ENCODE peak calls at places on chromosomes 2 and 18, in five cellular contexts. H, K, P, G and V are unnamed samples.

GRCh38 chr2:231387904-231388724 is 7.4 kb upstream of the B3GNT7 start:
- DNase-seq in H (no peak), K (no peak), P (no peak), G (peak), V (peak)

GRCh38 chr2:237141556-237141955 is 55.9 kb downstream of the COPS8 start:
- DNase-seq in K (no peak), G (no peak), H (no peak), P (no peak), V (peak)

GRCh38 chr2:80322958-80323357 is 18.4 kb upstream of the LRRTM1 start:
- DNase-seq in K (no peak), P (no peak), G (no peak), H (no peak), V (no peak)

GRCh38 chr2:112031916-112032582 is 23.0 kb upstream of the TMEM87B start:
- DNase-seq in P (no peak), K (no peak), G (no peak), H (no peak), V (peak)

GRCh38 chr2:183665403-183665802 is 541.2 kb downstream of the NUP35 start:
- DNase-seq in P (no peak), H (no peak), G (no peak), K (no peak), V (no peak)

GRCh38 chr2:145006957-145007672 is 487.2 kb upstream of the ZEB2 start:
- DNase-seq in G (peak), P (no peak), H (no peak), K (no peak), V (peak)

GRCh38 chr2:100744589-100744988 is 75.3 kb upstream of the NPAS2 start:
- DNase-seq in P (no peak), G (peak), K (no peak), H (no peak), V (peak)

GRCh38 chr2:157919181-157919580 is 43.1 kb upstream of the ACVR1 start:
- DNase-seq in P (no peak), G (no peak), H (no peak), K (no peak), V (no peak)

GRCh38 chr2:105243961-105244360 is 2.4 kb downstream of the GPR45 start:
- DNase-seq in H (no peak), P (peak), G (no peak), K (peak), V (no peak)

GRCh38 chr2:174888646-174889271 is 116.4 kb downstream of the CHN1 start:
- DNase-seq in G (peak), H (no peak), K (no peak), P (no peak), V (peak)

GRCh38 chr2:1769703-1770422 is 25.5 kb upstream of the PXDN start:
- DNase-seq in G (peak), P (peak), K (peak), H (peak), V (peak)

GRCh38 chr2:217444932-217445331 is 557.9 kb downstream of the TNS1 start:
- DNase-seq in P (no peak), G (no peak), H (no peak), K (no peak), V (no peak)

GRCh38 chr18:31657823-31658669 is 26.3 kb downstream of the B4GALT6 start:
- DNase-seq in P (no peak), K (no peak), H (no peak), G (peak), V (peak)

GRCh38 chr2:108621087-108621559 is 86.9 kb downstream of the LIMS1 start:
- DNase-seq in G (peak), P (peak), H (no peak), K (peak), V (peak)

GRCh38 chr2:102592601-102593000 is 26.8 kb upstream of the SLC9A2 start:
- DNase-seq in G (peak), H (no peak), P (peak), K (no peak), V (peak)

GRCh38 chr18:68735498-68736343 is 20.8 kb upstream of the TMX3 start:
- DNase-seq in G (peak), P (no peak), H (peak), K (no peak), V (peak)

GRCh38 chr18:74623047-74623816 is 25.6 kb downstream of the ZNF407 start:
- DNase-seq in K (no peak), H (no peak), P (no peak), G (peak), V (peak)

GRCh38 chr2:263774-264492 is at the start of gene SH3YL1:
- DNase-seq in H (no peak), G (peak), K (peak), P (no peak), V (no peak)

GRCh38 chr18:34511879-34512278 is 198.2 kb upstream of the DTNA start:
- DNase-seq in P (no peak), K (no peak), H (no peak), G (no peak), V (no peak)

GRCh38 chr2:225002039-225002655 is 40.1 kb downstream of the DOCK10 start:
- DNase-seq in H (peak), K (peak), G (peak), P (peak), V (peak)

GRCh38 chr2:216221806-216222205 is 112.7 kb downstream of the XRCC5 start:
- DNase-seq in H (no peak), K (no peak), G (no peak), P (no peak), V (peak)

GRCh38 chr18:67477522-67477921 is 39.0 kb downstream of the DSEL start:
- DNase-seq in H (no peak), G (no peak), K (no peak), P (no peak), V (no peak)

GRCh38 chr2:143839456-143839855 is 680.5 kb downstream of the ZEB2 start:
- DNase-seq in P (no peak), K (no peak), H (no peak), G (no peak), V (no peak)

GRCh38 chr18:55694291-55694690 is 106.3 kb upstream of the TCF4 start:
- DNase-seq in H (no peak), K (no peak), G (peak), P (no peak), V (peak)

GRCh38 chr2:7324706-7325105 is 407.5 kb downstream of the RNF144A start:
- DNase-seq in H (no peak), P (peak), K (peak), G (no peak), V (no peak)

GRCh38 chr2:201127570-201127969 is 11.6 kb downstream of the CFLAR start:
- DNase-seq in K (no peak), H (no peak), P (no peak), G (no peak), V (no peak)

GRCh38 chr2:189661957-189662321 is 680 bp downstream of the ASNSD1 start:
- DNase-seq in G (no peak), K (no peak), H (no peak), P (no peak), V (no peak)

GRCh38 chr18:43596106-43596712 is 318.9 kb upstream of the SYT4 start:
- DNase-seq in H (peak), K (no peak), P (no peak), G (peak), V (peak)

GRCh38 chr2:39682078-39682477 is 16.4 kb downstream of the TMEM178A start:
- DNase-seq in H (no peak), K (no peak), G (peak), P (no peak), V (no peak)
- H3K4me2 ChIP-seq in H (no peak), K (no peak), G (no peak), P (no peak), V (no peak)

DNA sequence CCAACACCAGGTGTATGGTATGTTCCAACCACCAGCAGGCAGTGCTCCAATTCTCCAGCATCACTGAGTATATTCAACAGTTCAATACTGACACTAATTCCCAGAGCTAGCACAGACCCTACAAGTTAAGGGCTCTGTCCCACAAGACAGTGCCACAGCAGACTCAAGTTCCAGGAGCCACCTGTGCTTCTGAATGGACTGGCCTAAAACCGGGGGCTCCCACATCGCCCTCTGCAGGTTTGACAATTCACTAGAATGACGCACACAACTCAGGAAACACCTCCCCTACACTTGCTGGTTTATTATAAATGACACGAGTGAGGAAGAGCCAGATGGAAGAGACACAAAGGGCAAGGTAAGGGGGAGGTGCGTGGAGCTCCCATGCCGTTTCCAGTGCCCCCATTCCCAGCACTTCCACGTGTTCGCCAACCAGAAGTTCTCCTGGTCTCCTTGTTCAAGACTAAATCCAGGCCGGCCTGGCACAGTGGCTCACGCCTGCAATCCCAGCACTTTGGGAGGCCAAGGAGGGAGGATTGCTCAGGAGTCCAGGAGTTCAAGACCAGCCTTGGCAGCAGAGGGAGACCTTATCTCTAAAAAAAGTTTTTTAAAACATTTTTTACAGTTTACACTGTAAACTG is 12.2 kb upstream of the ATP6V1B1 start:
- DNase-seq in P (peak), H (no peak), G (peak), K (peak), V (no peak)
- H2BK12ac ChIP-seq in P (peak), H (no peak), G (no peak), K (no peak), V (no peak)

DNA sequence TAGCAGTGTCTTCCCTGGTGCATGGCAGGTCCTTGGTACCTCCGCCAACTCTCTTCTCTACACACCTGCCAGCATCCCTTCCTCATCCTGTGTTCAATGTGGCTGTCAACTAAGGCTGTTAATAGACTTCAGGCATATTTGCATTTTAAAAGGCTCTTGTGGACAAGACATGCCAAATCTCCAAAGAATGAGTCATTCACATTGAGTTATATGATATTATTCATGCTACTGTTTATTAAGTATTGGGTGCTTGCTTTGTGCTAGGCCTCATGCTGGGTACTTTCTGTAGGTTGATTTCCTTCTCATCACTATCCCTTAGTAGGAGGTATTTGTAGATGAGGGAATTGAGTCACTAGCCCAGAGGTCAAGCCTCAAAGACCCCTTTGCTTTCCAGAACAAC is 5.2 kb downstream of the MYO1B start:
- DNase-seq in K (no peak), P (no peak), H (no peak), G (no peak), V (peak)
- H3K4me2 ChIP-seq in K (no peak), P (no peak), H (no peak), G (no peak), V (no peak)

DNA sequence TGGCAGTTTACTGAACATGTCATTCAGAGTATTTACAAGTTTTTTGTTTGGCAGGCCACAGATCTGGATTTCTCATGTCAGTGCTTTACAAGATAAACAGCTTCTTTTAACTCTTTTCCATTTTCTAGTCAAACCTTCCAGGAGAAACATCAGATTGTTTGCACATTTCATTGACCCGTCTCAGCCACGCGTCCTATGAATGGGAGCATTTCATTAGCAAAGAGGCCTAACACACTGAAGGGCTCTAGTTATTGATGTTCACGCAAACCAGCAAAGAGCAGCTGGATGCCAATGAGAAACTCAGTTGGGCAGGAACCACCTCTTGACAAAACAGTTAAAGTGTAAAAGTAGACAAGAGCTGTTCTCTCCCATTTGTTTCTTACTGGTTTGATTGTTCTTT is 29.2 kb upstream of the MFF start:
- DNase-seq in G (no peak), P (no peak), H (no peak), K (no peak), V (no peak)
- H2BK12ac ChIP-seq in G (no peak), P (no peak), H (no peak), K (no peak), V (no peak)